ENCODE peak calls at places on chromosomes 4 and X, in nine cellular contexts. One of them, this sample, is unnamed.

GRCh38 chrX:44017726-44018125 is 44.5 kb upstream of the NDP start:
- DNase-seq in body of pancreas: no peak
- DNase-seq in H9: no peak
- DNase-seq in GM12865: no peak
- DNase-seq in progenitor cell of endocrine pancreas: no peak
- DNase-seq in endothelial cell: no peak
- DNase-seq in fibroblast of lung: no peak
- DNase-seq in thyroid gland: no peak
- DNase-seq in MCF 10A: no peak
- DNase-seq in this sample: no peak

GRCh38 chrX:66994729-66995128 is 355.9 kb upstream of the EDA2R start:
- DNase-seq in progenitor cell of endocrine pancreas: no peak
- DNase-seq in thyroid gland: no peak
- DNase-seq in body of pancreas: no peak
- DNase-seq in GM12865: no peak
- DNase-seq in endothelial cell: no peak
- DNase-seq in MCF 10A: no peak
- DNase-seq in H9: no peak
- DNase-seq in fibroblast of lung: no peak
- DNase-seq in this sample: no peak

GRCh38 chr4:15400911-15401671 is 26.7 kb upstream of the C1QTNF7 start:
- DNase-seq in GM12865: peak
- DNase-seq in H9: no peak
- DNase-seq in thyroid gland: peak
- DNase-seq in endothelial cell: no peak
- DNase-seq in body of pancreas: no peak
- DNase-seq in progenitor cell of endocrine pancreas: no peak
- DNase-seq in fibroblast of lung: peak
- DNase-seq in MCF 10A: peak
- DNase-seq in this sample: no peak

GRCh38 chrX:53330331-53330730 is 48.9 kb upstream of the IQSEC2 start:
- DNase-seq in GM12865: no peak
- DNase-seq in body of pancreas: no peak
- DNase-seq in thyroid gland: no peak
- DNase-seq in MCF 10A: no peak
- DNase-seq in fibroblast of lung: no peak
- DNase-seq in endothelial cell: no peak
- DNase-seq in progenitor cell of endocrine pancreas: no peak
- DNase-seq in H9: no peak
- DNase-seq in this sample: no peak

GRCh38 chrX:43876680-43877079 is 5.6 kb downstream of the MAOB start:
- DNase-seq in GM12865: no peak
- DNase-seq in thyroid gland: no peak
- DNase-seq in endothelial cell: no peak
- DNase-seq in fibroblast of lung: no peak
- DNase-seq in body of pancreas: no peak
- DNase-seq in MCF 10A: no peak
- DNase-seq in progenitor cell of endocrine pancreas: no peak
- DNase-seq in H9: no peak
- DNase-seq in this sample: no peak

GRCh38 chr4:186651181-186651603 is 72.5 kb downstream of the FAT1 start:
- DNase-seq in H9: no peak
- DNase-seq in GM12865: no peak
- DNase-seq in progenitor cell of endocrine pancreas: no peak
- DNase-seq in body of pancreas: peak
- DNase-seq in MCF 10A: no peak
- DNase-seq in endothelial cell: no peak
- DNase-seq in thyroid gland: no peak
- DNase-seq in fibroblast of lung: no peak
- DNase-seq in this sample: no peak

GRCh38 chr4:31370866-31371465 is 650.8 kb downstream of the PCDH7 start:
- DNase-seq in body of pancreas: no peak
- DNase-seq in fibroblast of lung: peak
- DNase-seq in progenitor cell of endocrine pancreas: no peak
- DNase-seq in endothelial cell: peak
- DNase-seq in GM12865: peak
- DNase-seq in H9: no peak
- DNase-seq in MCF 10A: peak
- DNase-seq in thyroid gland: no peak
- DNase-seq in this sample: no peak

GRCh38 chr4:174136013-174136412 is 147.5 kb downstream of the FBXO8 start:
- DNase-seq in endothelial cell: no peak
- DNase-seq in MCF 10A: no peak
- DNase-seq in GM12865: no peak
- DNase-seq in H9: no peak
- DNase-seq in progenitor cell of endocrine pancreas: no peak
- DNase-seq in body of pancreas: no peak
- DNase-seq in fibroblast of lung: peak
- DNase-seq in thyroid gland: no peak
- DNase-seq in this sample: no peak

GRCh38 chrX:153782871-153783270 is 2.0 kb downstream of the SRPK3 start:
- DNase-seq in endothelial cell: no peak
- DNase-seq in H9: no peak
- DNase-seq in progenitor cell of endocrine pancreas: no peak
- DNase-seq in thyroid gland: no peak
- DNase-seq in GM12865: no peak
- DNase-seq in body of pancreas: no peak
- DNase-seq in MCF 10A: no peak
- DNase-seq in fibroblast of lung: no peak
- DNase-seq in this sample: no peak

GRCh38 chrX:153781428-153782047 is 697 bp downstream of the SRPK3 start:
- DNase-seq in endothelial cell: no peak
- DNase-seq in body of pancreas: no peak
- DNase-seq in MCF 10A: no peak
- DNase-seq in GM12865: no peak
- DNase-seq in progenitor cell of endocrine pancreas: no peak
- DNase-seq in thyroid gland: no peak
- DNase-seq in H9: no peak
- DNase-seq in fibroblast of lung: no peak
- DNase-seq in this sample: no peak

GRCh38 chrX:153780678-153781427 is at the start of gene SRPK3:
- DNase-seq in thyroid gland: no peak
- DNase-seq in GM12865: no peak
- DNase-seq in fibroblast of lung: no peak
- DNase-seq in progenitor cell of endocrine pancreas: no peak
- DNase-seq in body of pancreas: no peak
- DNase-seq in MCF 10A: no peak
- DNase-seq in H9: no peak
- DNase-seq in endothelial cell: no peak
- DNase-seq in this sample: no peak

GRCh38 chrX:153783378-153784013 is 2.7 kb downstream of the SRPK3 start:
- DNase-seq in body of pancreas: no peak
- DNase-seq in GM12865: no peak
- DNase-seq in MCF 10A: no peak
- DNase-seq in thyroid gland: no peak
- DNase-seq in fibroblast of lung: no peak
- DNase-seq in endothelial cell: no peak
- DNase-seq in H9: no peak
- DNase-seq in progenitor cell of endocrine pancreas: no peak
- DNase-seq in this sample: no peak

GRCh38 chrX:153782324-153782723 is 1.5 kb downstream of the SRPK3 start:
- DNase-seq in MCF 10A: no peak
- DNase-seq in fibroblast of lung: no peak
- DNase-seq in endothelial cell: no peak
- DNase-seq in body of pancreas: no peak
- DNase-seq in H9: peak
- DNase-seq in progenitor cell of endocrine pancreas: no peak
- DNase-seq in thyroid gland: no peak
- DNase-seq in GM12865: no peak
- DNase-seq in this sample: no peak
- TF ChIP-seq CTCF in MCF 10A: no peak
- TF ChIP-seq CTCF in fibroblast of lung: no peak
- TF ChIP-seq CTCF in endothelial cell: no peak
- TF ChIP-seq CTCF in body of pancreas: no peak
- TF ChIP-seq CTCF in H9: peak
- TF ChIP-seq CTCF in progenitor cell of endocrine pancreas: no peak
- TF ChIP-seq CTCF in thyroid gland: no peak
- TF ChIP-seq CTCF in GM12865: no peak
- TF ChIP-seq CTCF in this sample: no peak

DNA sequence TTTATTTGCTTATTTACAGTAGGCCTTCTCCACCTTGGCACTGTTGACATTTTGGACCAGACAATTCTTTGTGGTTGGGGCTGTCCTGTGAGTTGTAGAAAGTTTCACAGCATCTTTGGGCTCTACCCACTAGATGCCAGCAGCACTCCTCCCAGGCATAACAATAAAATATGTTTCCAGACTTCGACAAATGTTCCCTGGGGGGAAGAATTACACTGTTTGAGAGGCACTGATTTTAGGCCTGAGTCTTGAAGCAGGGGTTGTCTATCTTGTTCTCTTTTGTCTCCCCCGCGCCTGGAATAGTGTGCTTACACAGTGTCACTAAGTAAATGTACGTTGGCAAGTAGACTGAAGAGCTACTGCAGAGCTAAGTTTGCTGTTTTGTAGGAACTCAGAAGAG is 254.4 kb upstream of the BOD1L1 start:
- DNase-seq in thyroid gland: no peak
- DNase-seq in progenitor cell of endocrine pancreas: no peak
- DNase-seq in H9: no peak
- DNase-seq in MCF 10A: no peak
- DNase-seq in endothelial cell: no peak
- DNase-seq in body of pancreas: no peak
- DNase-seq in fibroblast of lung: peak
- DNase-seq in GM12865: no peak
- DNase-seq in this sample: no peak
- TF ChIP-seq CTCF in thyroid gland: no peak
- TF ChIP-seq CTCF in progenitor cell of endocrine pancreas: no peak
- TF ChIP-seq CTCF in H9: no peak
- TF ChIP-seq CTCF in MCF 10A: no peak
- TF ChIP-seq CTCF in endothelial cell: no peak
- TF ChIP-seq CTCF in body of pancreas: no peak
- TF ChIP-seq CTCF in fibroblast of lung: peak
- TF ChIP-seq CTCF in GM12865: no peak
- TF ChIP-seq CTCF in this sample: no peak

GRCh38 chr4:39178706-39179105 is 3.6 kb upstream of the WDR19 start:
- DNase-seq in MCF 10A: no peak
- DNase-seq in progenitor cell of endocrine pancreas: no peak
- DNase-seq in endothelial cell: no peak
- DNase-seq in fibroblast of lung: no peak
- DNase-seq in H9: no peak
- DNase-seq in body of pancreas: no peak
- DNase-seq in thyroid gland: no peak
- DNase-seq in GM12865: no peak
- DNase-seq in this sample: no peak

GRCh38 chr4:39181905-39182638 is at the start of gene WDR19:
- DNase-seq in progenitor cell of endocrine pancreas: peak
- DNase-seq in H9: peak
- DNase-seq in thyroid gland: peak
- DNase-seq in GM12865: peak
- DNase-seq in endothelial cell: peak
- DNase-seq in fibroblast of lung: peak
- DNase-seq in MCF 10A: peak
- DNase-seq in body of pancreas: peak
- DNase-seq in this sample: peak

GRCh38 chr4:39179681-39180080 is 2.6 kb upstream of the WDR19 start:
- DNase-seq in thyroid gland: no peak
- DNase-seq in progenitor cell of endocrine pancreas: no peak
- DNase-seq in GM12865: no peak
- DNase-seq in MCF 10A: no peak
- DNase-seq in fibroblast of lung: no peak
- DNase-seq in body of pancreas: no peak
- DNase-seq in endothelial cell: no peak
- DNase-seq in H9: no peak
- DNase-seq in this sample: no peak

DNA sequence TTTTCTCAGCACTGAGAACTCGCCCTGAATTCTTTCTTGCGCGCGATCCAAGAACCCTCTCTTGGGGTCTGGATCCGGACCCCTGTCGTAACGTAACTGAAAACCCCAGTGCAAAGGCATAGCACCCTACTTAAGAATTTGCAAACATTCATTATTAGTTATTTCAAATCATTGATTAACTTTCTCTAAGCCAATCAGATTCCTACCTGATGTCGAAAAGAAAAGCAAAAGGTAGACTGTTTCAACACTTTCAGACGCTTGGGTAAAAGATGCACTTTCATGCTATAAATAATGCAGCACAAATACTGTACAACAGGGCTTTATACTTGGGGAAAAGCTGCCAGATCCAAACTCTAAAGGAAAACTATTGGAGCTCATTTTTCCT is 817 bp upstream of the WDR19 start:
- DNase-seq in thyroid gland: no peak
- DNase-seq in endothelial cell: no peak
- DNase-seq in MCF 10A: no peak
- DNase-seq in progenitor cell of endocrine pancreas: no peak
- DNase-seq in H9: no peak
- DNase-seq in fibroblast of lung: no peak
- DNase-seq in body of pancreas: no peak
- DNase-seq in GM12865: peak
- DNase-seq in this sample: no peak
- TF ChIP-seq CTCF in thyroid gland: no peak
- TF ChIP-seq CTCF in endothelial cell: no peak
- TF ChIP-seq CTCF in MCF 10A: no peak
- TF ChIP-seq CTCF in progenitor cell of endocrine pancreas: no peak
- TF ChIP-seq CTCF in H9: no peak
- TF ChIP-seq CTCF in fibroblast of lung: no peak
- TF ChIP-seq CTCF in body of pancreas: no peak
- TF ChIP-seq CTCF in GM12865: no peak
- TF ChIP-seq CTCF in this sample: no peak

GRCh38 chrX:40155617-40156471 is 58.1 kb upstream of the BCOR start:
- DNase-seq in GM12865: no peak
- DNase-seq in thyroid gland: no peak
- DNase-seq in MCF 10A: no peak
- DNase-seq in H9: no peak
- DNase-seq in body of pancreas: no peak
- DNase-seq in fibroblast of lung: no peak
- DNase-seq in endothelial cell: no peak
- DNase-seq in progenitor cell of endocrine pancreas: no peak
- DNase-seq in this sample: no peak

GRCh38 chrX:40156472-40157227 is 58.9 kb upstream of the BCOR start:
- DNase-seq in H9: peak
- DNase-seq in thyroid gland: no peak
- DNase-seq in progenitor cell of endocrine pancreas: no peak
- DNase-seq in GM12865: no peak
- DNase-seq in MCF 10A: no peak
- DNase-seq in fibroblast of lung: no peak
- DNase-seq in body of pancreas: no peak
- DNase-seq in endothelial cell: no peak
- DNase-seq in this sample: no peak

GRCh38 chrX:40157228-40158035 is 59.7 kb upstream of the BCOR start:
- DNase-seq in progenitor cell of endocrine pancreas: no peak
- DNase-seq in endothelial cell: no peak
- DNase-seq in thyroid gland: no peak
- DNase-seq in body of pancreas: no peak
- DNase-seq in H9: peak
- DNase-seq in fibroblast of lung: no peak
- DNase-seq in GM12865: no peak
- DNase-seq in MCF 10A: no peak
- DNase-seq in this sample: no peak

GRCh38 chrX:40154853-40155616 is 57.3 kb upstream of the BCOR start:
- DNase-seq in MCF 10A: peak
- DNase-seq in fibroblast of lung: peak
- DNase-seq in progenitor cell of endocrine pancreas: no peak
- DNase-seq in GM12865: peak
- DNase-seq in H9: peak
- DNase-seq in thyroid gland: peak
- DNase-seq in endothelial cell: peak
- DNase-seq in body of pancreas: peak
- DNase-seq in this sample: no peak

DNA sequence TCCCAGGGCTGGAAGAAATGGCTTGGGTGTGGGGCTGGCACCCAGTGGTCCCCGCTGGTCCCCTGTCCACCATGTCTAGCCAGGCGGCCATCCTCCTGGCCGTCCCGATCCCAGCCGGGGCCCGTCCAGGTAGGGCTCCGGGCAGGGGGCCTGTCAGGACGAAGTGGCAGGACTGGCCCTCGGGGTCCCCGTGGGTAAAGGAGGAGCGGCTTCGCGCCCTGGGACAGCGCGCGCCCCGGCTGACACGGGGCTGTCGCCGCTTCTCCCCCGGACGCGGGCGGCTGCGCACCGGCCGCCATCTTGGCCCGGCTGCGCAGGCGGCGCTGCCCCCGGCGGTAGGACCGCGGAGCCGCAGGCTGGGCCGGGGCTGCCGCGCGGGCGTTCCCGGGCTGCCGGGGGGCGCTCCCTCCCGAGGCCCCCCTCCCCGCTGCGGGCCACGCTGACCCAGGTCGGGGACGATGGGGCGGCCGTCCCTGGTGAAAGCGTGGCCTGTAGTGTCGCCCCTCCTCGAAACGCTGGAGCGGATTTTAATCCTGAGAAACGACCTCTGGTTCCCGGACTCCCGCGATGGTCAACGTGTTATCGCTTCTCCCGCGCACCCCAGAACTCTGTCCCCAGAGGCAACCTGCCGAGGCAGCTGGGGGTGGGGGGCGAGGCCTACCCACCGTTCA is 60.4 kb upstream of the BCOR start:
- DNase-seq in body of pancreas: no peak
- DNase-seq in fibroblast of lung: no peak
- DNase-seq in H9: peak
- DNase-seq in progenitor cell of endocrine pancreas: no peak
- DNase-seq in endothelial cell: peak
- DNase-seq in MCF 10A: no peak
- DNase-seq in GM12865: no peak
- DNase-seq in thyroid gland: no peak
- DNase-seq in this sample: no peak
- TF ChIP-seq CTCF in body of pancreas: peak
- TF ChIP-seq CTCF in fibroblast of lung: no peak
- TF ChIP-seq CTCF in H9: peak
- TF ChIP-seq CTCF in progenitor cell of endocrine pancreas: peak
- TF ChIP-seq CTCF in endothelial cell: peak
- TF ChIP-seq CTCF in MCF 10A: no peak
- TF ChIP-seq CTCF in GM12865: peak
- TF ChIP-seq CTCF in thyroid gland: no peak
- TF ChIP-seq CTCF in this sample: no peak